ENCODE peak calls at places on chromosomes 11 and 22, in four cellular contexts. One of them, this sample, is unnamed.
A peak's percentile ranks its signal among the peaks of the same experiment; 100 is the strongest.

GRCh38 chr11:43366597-43367121 is 7.9 kb downstream of the TTC17 start:
- DNase-seq in MM.1S: no peak
- DNase-seq in neuronal stem cell: no peak
- DNase-seq in fibroblast of lung: peak; percentile 49
- DNase-seq in this sample: no peak

GRCh38 chr11:6746626-6747025 is 25.1 kb downstream of the OR2AG2 start:
- DNase-seq in fibroblast of lung: no peak
- DNase-seq in neuronal stem cell: no peak
- DNase-seq in MM.1S: no peak
- DNase-seq in this sample: no peak

GRCh38 chr11:69918938-69919650 is 99.9 kb upstream of the FGF3 start:
- DNase-seq in fibroblast of lung: peak; percentile 47
- DNase-seq in neuronal stem cell: peak; percentile 68
- DNase-seq in MM.1S: peak; percentile 57
- DNase-seq in this sample: no peak

GRCh38 chr11:113255741-113256140 is 58.6 kb upstream of the TTC12 start:
- DNase-seq in fibroblast of lung: no peak
- DNase-seq in neuronal stem cell: no peak
- DNase-seq in MM.1S: no peak
- DNase-seq in this sample: no peak

GRCh38 chr11:110433393-110434333 is 3.9 kb downstream of the FDX1 start:
- DNase-seq in fibroblast of lung: peak; percentile 19
- DNase-seq in MM.1S: peak; percentile 50
- DNase-seq in neuronal stem cell: no peak
- DNase-seq in this sample: no peak

GRCh38 chr11:66334605-66335442 is 1.4 kb downstream of the RIN1 start:
- DNase-seq in neuronal stem cell: no peak
- DNase-seq in MM.1S: no peak
- DNase-seq in fibroblast of lung: no peak
- DNase-seq in this sample: no peak

GRCh38 chr11:3205261-3206127 is 13.1 kb downstream of the MRGPRG start:
- DNase-seq in fibroblast of lung: peak; percentile 48
- DNase-seq in neuronal stem cell: no peak
- DNase-seq in MM.1S: peak; percentile 18
- DNase-seq in this sample: no peak

GRCh38 chr22:49155809-49156580 is 671.7 kb downstream of the BRD1 start:
- DNase-seq in neuronal stem cell: no peak
- DNase-seq in MM.1S: no peak
- DNase-seq in fibroblast of lung: no peak
- DNase-seq in this sample: no peak

GRCh38 chr11:72719144-72719543 is 33.1 kb downstream of the ARAP1 start:
- DNase-seq in MM.1S: peak; percentile 89
- DNase-seq in neuronal stem cell: no peak
- DNase-seq in fibroblast of lung: peak; percentile 51
- DNase-seq in this sample: no peak

GRCh38 chr11:96116341-96116740 is 192.4 kb upstream of the MTMR2 start:
- DNase-seq in fibroblast of lung: no peak
- DNase-seq in MM.1S: no peak
- DNase-seq in neuronal stem cell: no peak
- DNase-seq in this sample: no peak

GRCh38 chr11:88537613-88538012 is 200.1 kb upstream of the CTSC start:
- DNase-seq in MM.1S: no peak
- DNase-seq in neuronal stem cell: no peak
- DNase-seq in fibroblast of lung: no peak
- DNase-seq in this sample: no peak

GRCh38 chr11:35330156-35330889 is 89.0 kb downstream of the SLC1A2 start:
- DNase-seq in fibroblast of lung: no peak
- DNase-seq in MM.1S: no peak
- DNase-seq in neuronal stem cell: no peak
- DNase-seq in this sample: no peak

GRCh38 chr11:114059278-114059983 is at the start of gene ZBTB16:
- DNase-seq in fibroblast of lung: no peak
- DNase-seq in MM.1S: no peak
- DNase-seq in neuronal stem cell: peak; percentile 84
- DNase-seq in this sample: no peak

GRCh38 chr22:18111759-18112330 is 1.2 kb downstream of the TUBA8 start:
- DNase-seq in MM.1S: no peak
- DNase-seq in neuronal stem cell: no peak
- DNase-seq in fibroblast of lung: no peak
- DNase-seq in this sample: no peak

GRCh38 chr22:25334091-25334490 is 114.7 kb downstream of the CRYBB2 start:
- DNase-seq in neuronal stem cell: peak; percentile 48
- DNase-seq in MM.1S: peak; percentile 63
- DNase-seq in fibroblast of lung: no peak
- DNase-seq in this sample: no peak

GRCh38 chr11:68047437-68048290 is 8.8 kb downstream of the TCIRG1 start:
- DNase-seq in neuronal stem cell: no peak
- DNase-seq in fibroblast of lung: no peak
- DNase-seq in MM.1S: no peak
- DNase-seq in this sample: no peak

GRCh38 chr11:61975638-61976419 is 8.4 kb upstream of the FTH1 start:
- DNase-seq in MM.1S: no peak
- DNase-seq in fibroblast of lung: no peak
- DNase-seq in neuronal stem cell: no peak
- DNase-seq in this sample: no peak

DNA sequence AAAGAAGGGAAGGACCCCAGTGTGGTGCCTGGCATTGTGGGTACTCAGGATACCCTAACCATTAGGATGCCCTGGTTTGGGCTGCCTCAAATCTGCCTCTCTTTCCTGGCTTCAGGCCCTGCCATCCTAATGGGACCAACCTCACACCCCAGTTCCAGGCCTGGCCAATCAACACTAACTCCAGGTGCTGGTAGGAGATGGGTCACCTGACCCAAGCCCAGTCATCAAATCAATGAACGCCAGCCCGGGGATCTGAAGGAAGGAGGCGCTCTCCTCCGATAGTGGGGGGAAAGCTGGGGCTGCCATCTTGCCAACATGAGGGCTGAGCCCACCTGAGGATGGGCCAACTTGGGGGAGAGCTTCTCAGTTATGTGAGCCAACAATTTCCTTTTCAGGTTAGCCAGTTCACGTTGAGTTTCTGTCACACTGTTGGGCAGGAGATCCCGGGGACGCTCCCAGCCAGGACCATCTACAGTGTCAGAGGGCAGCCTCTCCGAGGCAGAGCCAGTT is 12.7 kb downstream of the MFNG start:
- DNase-seq in neuronal stem cell: no peak
- DNase-seq in MM.1S: no peak
- DNase-seq in fibroblast of lung: no peak
- DNase-seq in this sample: no peak
- H3K4me2 ChIP-seq in neuronal stem cell: no peak overlapping the region
- H3K4me2 ChIP-seq in MM.1S: no peak overlapping the region
- H3K4me2 ChIP-seq in fibroblast of lung: no peak overlapping the region
- H3K4me2 ChIP-seq in this sample: no peak overlapping the region

DNA sequence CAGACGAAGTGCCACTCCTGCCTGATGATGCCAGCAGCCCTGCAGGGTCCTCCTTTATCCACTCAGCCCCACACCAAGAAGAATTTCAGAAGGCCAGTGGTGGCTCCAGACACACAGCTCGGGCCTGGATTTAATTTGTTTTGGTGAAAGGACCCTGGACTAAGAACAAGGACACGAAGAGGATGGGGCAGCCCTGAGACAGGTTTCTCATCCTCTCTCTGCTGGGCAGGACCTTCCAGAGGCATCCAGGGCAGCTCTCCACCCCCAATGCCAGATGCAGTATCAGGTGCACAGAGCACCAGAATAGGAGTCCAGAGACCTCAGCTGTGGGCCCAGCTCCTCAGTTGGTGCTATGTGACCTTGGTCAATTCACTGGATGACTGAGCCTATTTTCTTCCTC is 72.0 kb downstream of the TRIM29 start:
- DNase-seq in neuronal stem cell: no peak
- DNase-seq in MM.1S: no peak
- DNase-seq in fibroblast of lung: no peak
- DNase-seq in this sample: no peak
- H3K27me3 ChIP-seq in neuronal stem cell: no peaks in the 10 kb centered on the region
- H3K27me3 ChIP-seq in MM.1S: peaks cover 58% of the 10 kb centered on the region
- H3K27me3 ChIP-seq in fibroblast of lung: peaks cover 2% of the 10 kb centered on the region
- H3K27me3 ChIP-seq in this sample: peaks cover 2% of the 10 kb centered on the region

GRCh38 chr11:18492888-18493287 is 33.9 kb downstream of the TSG101 start:
- DNase-seq in MM.1S: no peak
- DNase-seq in neuronal stem cell: no peak
- DNase-seq in fibroblast of lung: peak; percentile 2
- DNase-seq in this sample: no peak

GRCh38 chr11:18490319-18490718 is 34.7 kb downstream of the LDHAL6A start:
- DNase-seq in MM.1S: no peak
- DNase-seq in fibroblast of lung: peak; percentile 13
- DNase-seq in neuronal stem cell: no peak
- DNase-seq in this sample: no peak

GRCh38 chr11:18490736-18491485 is 35.3 kb downstream of the LDHAL6A start:
- DNase-seq in fibroblast of lung: no peak
- DNase-seq in MM.1S: no peak
- DNase-seq in neuronal stem cell: no peak
- DNase-seq in this sample: no peak

GRCh38 chr11:18493310-18493709 is 33.4 kb downstream of the TSG101 start:
- DNase-seq in neuronal stem cell: no peak
- DNase-seq in fibroblast of lung: no peak
- DNase-seq in MM.1S: no peak
- DNase-seq in this sample: no peak

DNA sequence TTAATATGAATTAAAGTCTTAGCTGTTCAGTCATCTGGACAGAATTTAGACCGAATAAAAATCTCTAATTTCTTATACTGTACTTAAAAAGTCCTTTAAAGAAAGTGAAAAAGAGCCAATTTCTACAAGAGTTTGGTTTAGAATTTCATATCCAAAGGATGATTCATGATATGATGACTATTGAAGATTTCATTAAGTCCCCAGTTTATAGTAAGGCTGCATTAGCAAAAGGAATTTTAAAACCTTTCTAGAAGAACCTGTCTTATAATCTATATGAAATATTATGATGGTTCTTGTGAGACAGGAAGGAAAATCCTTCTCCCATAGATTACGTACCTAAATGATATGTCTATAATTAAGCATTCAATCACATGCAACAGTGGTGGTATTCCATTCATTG is 34.8 kb downstream of the TSG101 start:
- DNase-seq in MM.1S: no peak
- DNase-seq in fibroblast of lung: peak; percentile 13
- DNase-seq in neuronal stem cell: no peak
- DNase-seq in this sample: no peak
- H3K4me1 ChIP-seq in MM.1S: peaks cover 22% of the 10 kb centered on the region
- H3K4me1 ChIP-seq in fibroblast of lung: no peaks in the 10 kb centered on the region
- H3K4me1 ChIP-seq in neuronal stem cell: no peaks in the 10 kb centered on the region
- H3K4me1 ChIP-seq in this sample: peaks cover 6% of the 10 kb centered on the region

DNA sequence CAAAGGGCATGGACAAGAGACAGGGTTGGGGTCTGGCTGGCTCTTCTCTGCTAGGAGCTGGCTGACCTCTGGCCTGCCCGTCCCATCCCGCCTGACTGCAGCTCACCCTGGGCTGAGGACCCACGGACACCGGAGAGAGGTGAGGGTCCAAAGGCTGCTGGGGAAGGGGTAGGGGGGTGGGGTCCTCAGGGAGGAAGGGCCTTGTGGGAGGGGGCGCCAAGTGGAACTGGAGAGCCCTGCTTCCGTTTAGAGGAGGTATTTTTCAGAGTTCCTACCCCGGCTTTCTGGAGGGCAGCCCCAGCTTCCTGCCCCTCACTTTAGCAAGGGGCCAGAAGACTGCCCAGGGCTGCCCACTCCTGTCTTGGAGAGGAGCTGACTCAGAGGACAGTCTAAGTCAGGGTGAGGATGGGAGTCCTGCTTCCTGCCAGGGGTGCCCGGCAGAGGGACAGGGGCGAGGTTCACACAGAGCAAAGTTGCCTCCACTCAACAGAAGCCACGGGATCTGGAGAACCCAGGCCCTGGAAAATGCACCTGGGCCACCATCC is 7.1 kb downstream of the LARGE2 start:
- DNase-seq in MM.1S: no peak
- DNase-seq in neuronal stem cell: no peak
- DNase-seq in fibroblast of lung: no peak
- DNase-seq in this sample: no peak
- H3K4me2 ChIP-seq in MM.1S: peak overlapping the region; percentile 62
- H3K4me2 ChIP-seq in neuronal stem cell: no peak overlapping the region
- H3K4me2 ChIP-seq in fibroblast of lung: no peak overlapping the region
- H3K4me2 ChIP-seq in this sample: peak overlapping the region; percentile 53

DNA sequence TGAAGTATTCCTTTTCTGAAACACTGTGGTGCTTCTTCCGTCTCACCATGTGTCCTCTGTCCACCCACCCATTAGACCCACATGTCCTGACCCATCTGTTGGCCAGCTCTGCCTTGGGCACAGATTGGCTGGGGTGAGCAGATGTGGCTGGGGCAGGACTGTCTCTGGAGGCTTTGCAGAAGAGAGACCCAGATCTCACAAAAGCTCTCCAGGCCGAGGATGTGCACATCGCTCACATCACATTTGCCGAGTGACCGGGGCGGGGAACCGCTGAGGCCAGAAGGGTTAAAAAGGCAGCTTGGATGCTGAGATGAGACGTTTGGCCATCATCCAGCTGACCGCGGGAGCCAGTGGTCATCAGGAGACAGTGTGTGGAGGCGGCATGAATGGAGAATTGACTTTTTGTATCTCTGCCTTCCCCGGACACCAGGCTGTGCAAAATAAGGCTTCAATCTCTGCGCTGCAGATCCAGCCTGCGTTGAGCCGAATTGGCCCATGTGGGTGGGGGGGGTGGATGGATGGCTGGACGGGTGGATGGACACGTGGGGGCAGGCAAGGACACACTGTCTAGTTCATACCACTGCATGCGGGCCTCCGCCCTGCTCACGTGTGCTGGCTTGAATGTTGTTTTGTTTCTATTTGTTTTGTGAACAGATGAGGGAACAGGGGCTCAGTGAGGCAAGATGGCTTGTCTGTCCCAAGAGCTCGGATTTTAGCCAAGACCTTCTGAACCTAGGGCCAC is 6.1 kb downstream of the IFITM10 start:
- DNase-seq in MM.1S: no peak
- DNase-seq in fibroblast of lung: no peak
- DNase-seq in neuronal stem cell: no peak
- DNase-seq in this sample: no peak
- H3K27me3 ChIP-seq in MM.1S: peaks cover 59% of the 10 kb centered on the region
- H3K27me3 ChIP-seq in fibroblast of lung: peaks cover 7% of the 10 kb centered on the region
- H3K27me3 ChIP-seq in neuronal stem cell: peaks cover 35% of the 10 kb centered on the region
- H3K27me3 ChIP-seq in this sample: peaks cover 40% of the 10 kb centered on the region

DNA sequence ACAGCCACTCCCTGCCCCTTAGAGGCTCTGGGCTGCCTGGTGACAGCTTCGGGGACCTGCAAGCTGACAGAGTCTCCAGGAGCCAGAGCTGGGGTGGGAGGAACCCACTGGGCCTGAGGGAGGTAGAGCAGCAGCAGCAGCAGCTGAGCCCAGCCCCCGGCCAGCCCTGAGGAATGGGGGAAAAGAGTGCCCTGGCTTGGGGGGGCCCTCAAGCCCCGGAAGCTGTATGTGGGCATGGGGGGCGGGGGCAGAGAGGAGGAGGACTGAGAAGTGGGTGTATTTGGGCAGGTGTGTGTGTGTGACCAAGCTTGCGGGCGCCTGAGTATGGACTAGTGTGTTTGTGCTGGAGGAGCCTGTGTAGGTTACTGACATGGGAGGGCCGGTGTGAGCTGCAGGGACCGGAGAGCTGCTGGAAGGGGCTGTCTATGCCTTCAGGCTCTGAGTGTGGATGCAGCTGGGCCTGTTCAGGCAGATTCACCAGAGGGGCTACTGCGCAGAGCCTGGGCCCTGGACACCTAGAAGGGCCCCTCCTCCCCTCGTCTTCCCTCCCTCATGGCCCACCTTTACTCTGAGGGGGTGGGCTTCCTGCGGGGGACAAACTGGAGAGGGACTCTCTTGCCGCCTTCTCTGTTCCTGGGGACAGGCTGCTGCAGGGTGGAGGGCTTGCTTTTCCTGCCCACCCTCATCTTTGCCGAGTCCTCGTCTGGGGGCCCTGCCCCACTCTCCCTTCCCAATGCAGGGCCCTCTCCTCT is 28.0 kb downstream of the ST3GAL4 start:
- DNase-seq in neuronal stem cell: no peak
- DNase-seq in MM.1S: no peak
- DNase-seq in fibroblast of lung: no peak
- DNase-seq in this sample: no peak
- H3K4me1 ChIP-seq in neuronal stem cell: no peaks in the 10 kb centered on the region
- H3K4me1 ChIP-seq in MM.1S: no peaks in the 10 kb centered on the region
- H3K4me1 ChIP-seq in fibroblast of lung: no peaks in the 10 kb centered on the region
- H3K4me1 ChIP-seq in this sample: peaks cover 14% of the 10 kb centered on the region

This sample was measured in keratinocyte.